ENCODE peak calls at places on chromosomes 12 and 14, in ten cellular contexts. One of them, this sample, is unnamed.

GRCh38 chr14:69049675-69050074 is 70.6 kb upstream of the ACTN1 start:
- DNase-seq in cardiac muscle cell: peak; percentile 95
- DNase-seq in uterus: peak; percentile 70
- DNase-seq in neural progenitor cell: no peak
- DNase-seq in upper lobe of right lung: no peak
- DNase-seq in fibroblast of lung: peak; percentile 91
- DNase-seq in Panc1: no peak
- DNase-seq in tibial artery: no peak
- DNase-seq in stomach: no peak
- DNase-seq in left ventricle myocardium inferior: no peak
- DNase-seq in this sample: no peak

GRCh38 chr12:45257185-45257585 is 41.3 kb downstream of the ANO6 start:
- DNase-seq in fibroblast of lung: no peak
- DNase-seq in neural progenitor cell: no peak
- DNase-seq in upper lobe of right lung: no peak
- DNase-seq in tibial artery: no peak
- DNase-seq in stomach: no peak
- DNase-seq in cardiac muscle cell: no peak
- DNase-seq in Panc1: no peak
- DNase-seq in uterus: no peak
- DNase-seq in left ventricle myocardium inferior: no peak
- DNase-seq in this sample: no peak

GRCh38 chr14:69571879-69572633 is 2.6 kb downstream of the CCDC177 start:
- DNase-seq in fibroblast of lung: peak; percentile 14
- DNase-seq in left ventricle myocardium inferior: no peak
- DNase-seq in stomach: peak; percentile 32
- DNase-seq in uterus: no peak
- DNase-seq in tibial artery: no peak
- DNase-seq in neural progenitor cell: no peak
- DNase-seq in cardiac muscle cell: peak; percentile 55
- DNase-seq in Panc1: no peak
- DNase-seq in upper lobe of right lung: no peak
- DNase-seq in this sample: no peak

GRCh38 chr12:49358548-49359141 is 8.6 kb upstream of the SPATS2 start:
- DNase-seq in fibroblast of lung: peak; percentile 81
- DNase-seq in tibial artery: peak; percentile 60
- DNase-seq in Panc1: no peak
- DNase-seq in left ventricle myocardium inferior: no peak
- DNase-seq in stomach: peak; percentile 53
- DNase-seq in upper lobe of right lung: peak; percentile 13
- DNase-seq in uterus: no peak
- DNase-seq in neural progenitor cell: peak; percentile 87
- DNase-seq in cardiac muscle cell: peak; percentile 80
- DNase-seq in this sample: no peak

GRCh38 chr14:22905627-22906026 is 13.3 kb downstream of the RBM23 start:
- DNase-seq in stomach: no peak
- DNase-seq in cardiac muscle cell: no peak
- DNase-seq in upper lobe of right lung: no peak
- DNase-seq in Panc1: no peak
- DNase-seq in fibroblast of lung: no peak
- DNase-seq in tibial artery: peak; percentile 16
- DNase-seq in left ventricle myocardium inferior: no peak
- DNase-seq in uterus: no peak
- DNase-seq in neural progenitor cell: no peak
- DNase-seq in this sample: no peak

GRCh38 chr14:104686624-104687517 is 2.5 kb upstream of the INF2 start:
- DNase-seq in left ventricle myocardium inferior: peak; percentile 15
- DNase-seq in stomach: peak; percentile 75
- DNase-seq in Panc1: no peak
- DNase-seq in uterus: peak; percentile 17
- DNase-seq in fibroblast of lung: no peak
- DNase-seq in upper lobe of right lung: no peak
- DNase-seq in cardiac muscle cell: no peak
- DNase-seq in neural progenitor cell: peak; percentile 1
- DNase-seq in tibial artery: peak; percentile 65
- DNase-seq in this sample: no peak

GRCh38 chr12:50074936-50075807 is 10.0 kb upstream of the SMARCD1 start:
- DNase-seq in cardiac muscle cell: peak; percentile 91
- DNase-seq in fibroblast of lung: peak; percentile 83
- DNase-seq in tibial artery: peak; percentile 87
- DNase-seq in left ventricle myocardium inferior: peak; percentile 83
- DNase-seq in uterus: peak; percentile 83
- DNase-seq in upper lobe of right lung: peak; percentile 91
- DNase-seq in stomach: peak; percentile 90
- DNase-seq in neural progenitor cell: peak; percentile 92
- DNase-seq in Panc1: no peak
- DNase-seq in this sample: peak; percentile 75

GRCh38 chr12:44812062-44812461 is 64.1 kb downstream of the NELL2 start:
- DNase-seq in left ventricle myocardium inferior: no peak
- DNase-seq in Panc1: no peak
- DNase-seq in fibroblast of lung: no peak
- DNase-seq in upper lobe of right lung: no peak
- DNase-seq in neural progenitor cell: no peak
- DNase-seq in tibial artery: no peak
- DNase-seq in uterus: no peak
- DNase-seq in cardiac muscle cell: no peak
- DNase-seq in stomach: no peak
- DNase-seq in this sample: no peak

GRCh38 chr12:107670999-107671643 is 14.5 kb upstream of the PWP1 start:
- DNase-seq in uterus: no peak
- DNase-seq in cardiac muscle cell: peak; percentile 34
- DNase-seq in upper lobe of right lung: no peak
- DNase-seq in neural progenitor cell: peak; percentile 70
- DNase-seq in tibial artery: peak; percentile 33
- DNase-seq in Panc1: no peak
- DNase-seq in left ventricle myocardium inferior: no peak
- DNase-seq in stomach: peak; percentile 37
- DNase-seq in fibroblast of lung: no peak
- DNase-seq in this sample: no peak

GRCh38 chr12:14327717-14328116 is 37.8 kb upstream of the ATF7IP start:
- DNase-seq in tibial artery: no peak
- DNase-seq in Panc1: no peak
- DNase-seq in cardiac muscle cell: no peak
- DNase-seq in fibroblast of lung: no peak
- DNase-seq in uterus: no peak
- DNase-seq in left ventricle myocardium inferior: no peak
- DNase-seq in neural progenitor cell: no peak
- DNase-seq in upper lobe of right lung: no peak
- DNase-seq in stomach: no peak
- DNase-seq in this sample: no peak

GRCh38 chr12:4421590-4422031 is 24.0 kb downstream of the FGF6 start:
- DNase-seq in left ventricle myocardium inferior: no peak
- DNase-seq in tibial artery: no peak
- DNase-seq in stomach: no peak
- DNase-seq in cardiac muscle cell: peak; percentile 47
- DNase-seq in uterus: no peak
- DNase-seq in neural progenitor cell: peak; percentile 83
- DNase-seq in fibroblast of lung: peak; percentile 39
- DNase-seq in Panc1: peak; percentile 12
- DNase-seq in upper lobe of right lung: no peak
- DNase-seq in this sample: peak; percentile 70

GRCh38 chr14:95207475-95208253 is 50.3 kb upstream of the DICER1 start:
- DNase-seq in fibroblast of lung: no peak
- DNase-seq in tibial artery: no peak
- DNase-seq in left ventricle myocardium inferior: no peak
- DNase-seq in neural progenitor cell: no peak
- DNase-seq in Panc1: no peak
- DNase-seq in uterus: no peak
- DNase-seq in cardiac muscle cell: no peak
- DNase-seq in upper lobe of right lung: no peak
- DNase-seq in stomach: no peak
- DNase-seq in this sample: no peak

GRCh38 chr12:14948672-14949071 is 10.3 kb upstream of the ERP27 start:
- DNase-seq in stomach: no peak
- DNase-seq in tibial artery: no peak
- DNase-seq in Panc1: no peak
- DNase-seq in uterus: peak; percentile 71
- DNase-seq in cardiac muscle cell: peak; percentile 96
- DNase-seq in left ventricle myocardium inferior: no peak
- DNase-seq in neural progenitor cell: no peak
- DNase-seq in upper lobe of right lung: no peak
- DNase-seq in fibroblast of lung: peak; percentile 81
- DNase-seq in this sample: no peak

GRCh38 chr14:73752297-73752992 is 38.3 kb upstream of the PNMA1 start:
- DNase-seq in neural progenitor cell: peak; percentile 38
- DNase-seq in stomach: peak; percentile 88
- DNase-seq in Panc1: no peak
- DNase-seq in fibroblast of lung: peak; percentile 82
- DNase-seq in left ventricle myocardium inferior: peak; percentile 81
- DNase-seq in upper lobe of right lung: peak; percentile 72
- DNase-seq in uterus: peak; percentile 72
- DNase-seq in cardiac muscle cell: peak; percentile 75
- DNase-seq in tibial artery: peak; percentile 85
- DNase-seq in this sample: no peak

GRCh38 chr12:71439613-71440392 is at the start of gene LGR5:
- DNase-seq in upper lobe of right lung: peak; percentile 67
- DNase-seq in Panc1: no peak
- DNase-seq in uterus: no peak
- DNase-seq in tibial artery: peak; percentile 81
- DNase-seq in cardiac muscle cell: peak; percentile 32
- DNase-seq in stomach: no peak
- DNase-seq in fibroblast of lung: peak; percentile 25
- DNase-seq in left ventricle myocardium inferior: peak; percentile 18
- DNase-seq in neural progenitor cell: peak; percentile 87
- DNase-seq in this sample: no peak
- H3K27ac ChIP-seq in upper lobe of right lung: no peak within 1 kb of the TSS
- H3K27ac ChIP-seq in Panc1: no peak within 1 kb of the TSS
- H3K27ac ChIP-seq in uterus: no peak within 1 kb of the TSS
- H3K27ac ChIP-seq in tibial artery: no peak within 1 kb of the TSS
- H3K27ac ChIP-seq in cardiac muscle cell: no peak within 1 kb of the TSS
- H3K27ac ChIP-seq in stomach: no peak within 1 kb of the TSS
- H3K27ac ChIP-seq in fibroblast of lung: no peak within 1 kb of the TSS
- H3K27ac ChIP-seq in left ventricle myocardium inferior: no peak within 1 kb of the TSS
- H3K27ac ChIP-seq in neural progenitor cell: no peak within 1 kb of the TSS
- H3K27ac ChIP-seq in this sample: no peak within 1 kb of the TSS

DNA sequence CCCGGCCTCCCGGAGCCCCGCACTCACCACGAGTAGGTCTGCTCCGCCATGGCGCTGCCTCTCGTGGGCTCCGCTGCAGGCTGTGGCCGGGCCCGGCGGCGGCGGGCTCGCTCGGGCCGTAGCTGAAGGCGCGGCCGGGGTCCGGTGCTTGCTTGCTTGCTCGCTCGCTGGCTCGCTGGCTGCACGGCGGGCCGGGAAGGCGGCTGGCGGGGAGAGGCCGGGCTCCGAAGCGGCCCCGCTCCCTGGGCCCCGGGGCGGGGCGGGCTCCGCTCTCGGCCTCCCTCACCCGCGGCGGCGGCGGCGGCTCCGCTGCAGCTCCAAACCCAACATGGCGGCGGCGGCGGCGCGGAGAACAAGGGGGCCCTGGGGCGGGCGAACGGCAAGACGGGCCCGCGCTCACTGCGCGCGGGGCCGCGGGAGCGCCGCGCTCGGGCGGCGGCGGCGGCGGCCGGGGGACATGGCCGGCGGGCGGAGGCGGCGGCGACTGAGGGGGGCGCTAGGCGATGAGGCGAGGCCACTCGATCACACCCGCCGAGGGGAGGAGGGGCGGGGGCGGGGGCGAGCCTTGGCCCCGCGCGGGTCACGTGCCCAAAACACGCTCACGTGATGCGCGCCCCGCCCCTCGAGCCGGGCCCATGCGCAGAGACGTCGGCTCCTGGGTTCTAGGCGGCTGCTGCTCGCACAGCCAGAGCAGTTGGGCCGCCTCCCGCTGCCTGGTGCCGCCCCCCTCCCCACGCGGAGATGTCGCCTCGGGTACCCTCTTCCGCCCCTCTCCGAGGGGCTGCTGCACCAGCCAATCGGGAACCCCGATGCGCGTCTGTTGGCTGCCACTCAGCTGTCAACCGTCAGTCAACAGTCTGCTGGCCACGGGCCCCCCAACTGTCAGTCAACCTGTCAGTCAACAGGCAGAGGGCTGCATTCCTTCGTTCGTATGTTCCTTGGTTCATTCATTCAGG is at the start of gene SPPL3:
- DNase-seq in neural progenitor cell: peak; percentile 97
- DNase-seq in fibroblast of lung: peak; percentile 81
- DNase-seq in stomach: peak; percentile 94
- DNase-seq in Panc1: no peak
- DNase-seq in tibial artery: peak; percentile 94
- DNase-seq in upper lobe of right lung: peak; percentile 96
- DNase-seq in uterus: peak; percentile 89
- DNase-seq in left ventricle myocardium inferior: peak; percentile 96
- DNase-seq in cardiac muscle cell: peak; percentile 93
- DNase-seq in this sample: peak; percentile 92
- TF ChIP-seq CTCF in neural progenitor cell: no peak
- TF ChIP-seq CTCF in fibroblast of lung: no peak
- TF ChIP-seq CTCF in stomach: no peak
- TF ChIP-seq CTCF in Panc1: no peak
- TF ChIP-seq CTCF in tibial artery: no peak
- TF ChIP-seq CTCF in upper lobe of right lung: no peak
- TF ChIP-seq CTCF in uterus: peak; percentile 36
- TF ChIP-seq CTCF in left ventricle myocardium inferior: no peak
- TF ChIP-seq CTCF in cardiac muscle cell: no peak
- TF ChIP-seq CTCF in this sample: peak; percentile 32

GRCh38 chr12:32106153-32106516 is 512 bp upstream of the BICD1 start:
- DNase-seq in stomach: no peak
- DNase-seq in tibial artery: no peak
- DNase-seq in cardiac muscle cell: no peak
- DNase-seq in Panc1: no peak
- DNase-seq in fibroblast of lung: no peak
- DNase-seq in neural progenitor cell: no peak
- DNase-seq in uterus: peak; percentile 37
- DNase-seq in left ventricle myocardium inferior: no peak
- DNase-seq in upper lobe of right lung: no peak
- DNase-seq in this sample: no peak
- H3K27ac ChIP-seq in stomach: peak overlapping the region; percentile 69
- H3K27ac ChIP-seq in tibial artery: peak overlapping the region; percentile 92
- H3K27ac ChIP-seq in cardiac muscle cell: peak overlapping the region; percentile 78
- H3K27ac ChIP-seq in Panc1: peak overlapping the region; percentile 79
- H3K27ac ChIP-seq in fibroblast of lung: peak overlapping the region; percentile 59
- H3K27ac ChIP-seq in neural progenitor cell: peak overlapping the region; percentile 86
- H3K27ac ChIP-seq in uterus: peak overlapping the region; percentile 95
- H3K27ac ChIP-seq in left ventricle myocardium inferior: peak overlapping the region; percentile 93
- H3K27ac ChIP-seq in upper lobe of right lung: peak overlapping the region; percentile 75
- H3K27ac ChIP-seq in this sample: peak overlapping the region; percentile 83

DNA sequence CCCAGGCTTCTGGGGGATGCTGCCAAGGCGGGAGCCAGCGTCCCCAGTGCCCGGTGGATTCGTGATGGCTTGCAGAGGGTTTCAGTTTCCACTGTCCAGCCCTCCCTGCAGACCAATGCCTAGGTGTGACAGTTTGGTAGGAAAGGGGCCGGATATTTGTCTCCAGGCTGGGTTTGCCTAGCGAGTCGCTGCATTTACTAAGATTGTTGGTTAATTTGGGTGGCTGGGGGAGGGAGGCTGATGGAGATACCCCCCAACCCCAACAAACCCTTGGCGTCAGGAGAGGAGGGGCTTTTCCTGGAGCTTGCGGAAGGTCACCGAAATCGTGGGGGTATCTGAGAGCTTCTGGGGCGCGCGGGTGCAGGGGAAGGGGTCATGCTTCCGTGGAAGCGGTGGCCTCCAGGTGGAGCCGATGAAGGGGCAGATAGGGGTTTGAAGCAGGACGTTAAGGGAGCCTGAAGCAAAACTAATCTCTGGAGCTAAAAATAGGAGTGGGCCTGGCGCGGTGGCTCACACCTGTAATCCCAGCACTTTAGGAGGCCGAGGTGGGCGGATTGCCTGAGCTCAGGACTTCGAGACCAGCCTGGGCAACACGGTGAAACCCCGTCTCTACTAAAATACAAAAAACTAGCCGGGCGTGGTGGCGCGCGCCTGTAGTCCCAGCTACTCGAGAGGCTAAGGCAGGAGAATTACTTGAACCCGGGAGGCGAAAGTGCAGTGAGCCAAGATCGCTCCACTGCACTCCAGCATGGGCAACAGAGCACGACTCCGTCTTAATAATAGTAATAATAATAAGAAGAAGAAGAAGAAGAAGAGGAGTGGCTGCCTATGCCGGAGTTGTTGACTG is 1.1 kb upstream of the CDC42BPB start:
- DNase-seq in Panc1: no peak
- DNase-seq in fibroblast of lung: peak; percentile 14
- DNase-seq in tibial artery: peak; percentile 69
- DNase-seq in left ventricle myocardium inferior: no peak
- DNase-seq in upper lobe of right lung: peak; percentile 65
- DNase-seq in uterus: peak; percentile 46
- DNase-seq in cardiac muscle cell: no peak
- DNase-seq in neural progenitor cell: no peak
- DNase-seq in stomach: no peak
- DNase-seq in this sample: no peak
- TF ChIP-seq CTCF in Panc1: no peak
- TF ChIP-seq CTCF in fibroblast of lung: no peak
- TF ChIP-seq CTCF in tibial artery: no peak
- TF ChIP-seq CTCF in left ventricle myocardium inferior: no peak
- TF ChIP-seq CTCF in upper lobe of right lung: no peak
- TF ChIP-seq CTCF in uterus: no peak
- TF ChIP-seq CTCF in cardiac muscle cell: no peak
- TF ChIP-seq CTCF in neural progenitor cell: no peak
- TF ChIP-seq CTCF in stomach: no peak
- TF ChIP-seq CTCF in this sample: no peak